ENCODE peak calls at places on chromosomes 16 and 17, in nine cellular contexts. J is DMS 273 treated with DMSO at 0.1 percent for 48 hours, L is HFF-Myc, N is progenitor cell of endocrine pancreas, E is T1000, I is NCI-H774, R is GM13976, Q is dorsolateral prefrontal cortex, B is lower lobe of right lung. Z is an unnamed sample.

GRCh38 chr17:3535253-3535995 is 22.2 kb downstream of the TRPV3 start:
- DNase-seq in J (no peak), L (no peak), N (peak), E (no peak), I (peak), R (peak), Q (peak), B (peak), Z (no peak)

GRCh38 chr16:87431926-87432325 is 39.8 kb downstream of the MAP1LC3B start:
- DNase-seq in J (no peak), L (peak), N (no peak), E (no peak), I (no peak), R (no peak), Q (peak), B (no peak), Z (no peak)

GRCh38 chr16:58850019-58850626 is 116.0 kb upstream of the GOT2 start:
- DNase-seq in J (no peak), L (no peak), N (no peak), E (no peak), I (no peak), R (no peak), Q (no peak), B (no peak), Z (no peak)

GRCh38 chr17:28133562-28133970 is 91.1 kb downstream of the NLK start:
- DNase-seq in J (no peak), L (peak), N (no peak), E (no peak), I (no peak), R (no peak), Q (no peak), B (no peak), Z (no peak)

GRCh38 chr17:29251969-29252866 is 5.6 kb downstream of the CRYBA1 start:
- DNase-seq in J (no peak), L (peak), N (no peak), E (no peak), I (no peak), R (peak), Q (no peak), B (no peak), Z (no peak)

GRCh38 chr16:56269824-56270684 is 78.8 kb downstream of the GNAO1 start:
- DNase-seq in J (no peak), L (no peak), N (no peak), E (no peak), I (peak), R (no peak), Q (no peak), B (no peak), Z (no peak)

GRCh38 chr17:38728290-38728831 is 1.8 kb upstream of the CISD3 start:
- DNase-seq in J (no peak), L (no peak), N (no peak), E (no peak), I (no peak), R (no peak), Q (no peak), B (no peak), Z (no peak)

GRCh38 chr17:31424944-31425582 is 33.6 kb downstream of the RAB11FIP4 start:
- DNase-seq in J (peak), L (no peak), N (no peak), E (no peak), I (no peak), R (no peak), Q (no peak), B (no peak), Z (no peak)

GRCh38 chr16:12815361-12815760 is 11.7 kb upstream of the CPPED1 start:
- DNase-seq in J (no peak), L (no peak), N (no peak), E (no peak), I (no peak), R (no peak), Q (no peak), B (no peak), Z (no peak)

GRCh38 chr16:83847371-83848225 is 39.8 kb downstream of the HSBP1 start:
- DNase-seq in J (no peak), L (no peak), N (no peak), E (no peak), I (no peak), R (no peak), Q (no peak), B (no peak), Z (no peak)

GRCh38 chr17:80901319-80901718 is 90.3 kb upstream of the CHMP6 start:
- DNase-seq in J (no peak), L (no peak), N (no peak), E (no peak), I (no peak), R (peak), Q (no peak), B (no peak), Z (no peak)

GRCh38 chr16:80743772-80744171 is 60.6 kb downstream of the CDYL2 start:
- DNase-seq in J (no peak), L (no peak), N (no peak), E (no peak), I (no peak), R (no peak), Q (no peak), B (no peak), Z (no peak)

GRCh38 chr16:83727018-83727417 is 80.8 kb upstream of the HSBP1 start:
- DNase-seq in J (no peak), L (no peak), N (no peak), E (no peak), I (no peak), R (no peak), Q (no peak), B (no peak), Z (no peak)

GRCh38 chr17:50087246-50087911 is 7.8 kb upstream of the PDK2 start:
- DNase-seq in J (peak), L (no peak), N (peak), E (peak), I (peak), R (peak), Q (no peak), B (peak), Z (peak)

GRCh38 chr17:62718420-62718819 is 89.7 kb downstream of the MARCHF10 start:
- DNase-seq in J (no peak), L (no peak), N (no peak), E (no peak), I (no peak), R (no peak), Q (no peak), B (no peak), Z (no peak)

GRCh38 chr16:14354561-14355351 is 275.3 kb downstream of the PARN start:
- DNase-seq in J (peak), L (no peak), N (no peak), E (no peak), I (peak), R (peak), Q (no peak), B (no peak), Z (no peak)

GRCh38 chr17:73065376-73065775 is 27.1 kb downstream of the SLC39A11 start:
- DNase-seq in J (no peak), L (no peak), N (no peak), E (no peak), I (no peak), R (no peak), Q (no peak), B (no peak), Z (no peak)

GRCh38 chr16:1615761-1616160 is 3.6 kb downstream of the CRAMP1 start:
- DNase-seq in J (no peak), L (peak), N (no peak), E (no peak), I (no peak), R (no peak), Q (no peak), B (no peak), Z (no peak)

GRCh38 chr16:72517154-72517553 is 345.2 kb upstream of the PMFBP1 start:
- DNase-seq in J (no peak), L (no peak), N (no peak), E (no peak), I (no peak), R (no peak), Q (no peak), B (no peak), Z (no peak)

GRCh38 chr17:80260791-80261158 is at the start of gene RNF213:
- DNase-seq in J (no peak), L (no peak), N (peak), E (peak), I (peak), R (peak), Q (no peak), B (peak), Z (no peak)

GRCh38 chr16:7137560-7138330 is 194.9 kb upstream of the RBFOX1 start:
- DNase-seq in J (no peak), L (no peak), N (no peak), E (no peak), I (no peak), R (no peak), Q (no peak), B (no peak), Z (no peak)

GRCh38 chr16:53055603-53056527 is 1.1 kb downstream of the CHD9 start:
- DNase-seq in J (no peak), L (no peak), N (no peak), E (peak), I (no peak), R (no peak), Q (no peak), B (no peak), Z (peak)

GRCh38 chr17:1365445-1366039 is 34.5 kb downstream of the YWHAE start:
- DNase-seq in J (peak), L (peak), N (peak), E (peak), I (peak), R (peak), Q (peak), B (peak), Z (peak)

GRCh38 chr16:66376114-66376513 is 9.6 kb downstream of the CDH5 start:
- DNase-seq in J (no peak), L (no peak), N (no peak), E (no peak), I (no peak), R (no peak), Q (no peak), B (no peak), Z (no peak)

GRCh38 chr17:80105762-80106161 is 4.4 kb downstream of the GAA start:
- DNase-seq in J (no peak), L (no peak), N (no peak), E (no peak), I (peak), R (no peak), Q (peak), B (peak), Z (peak)

Z was measured in brain pericyte.